ENCODE peak calls at places on chromosomes 1 and 21, in nine cellular contexts. L is activated T-cell treated with anti-CD3 and anti-CD28 coated beads for 1 hour; F is foreskin fibroblast; Z is body of pancreas; B is NCI-H1092; T is fibroblast of villous mesenchyme; U is NCI-H1436; J is astrocyte of the hippocampus; V is activated CD4-positive, alpha-beta T cell treated with anti-CD3 and anti-CD28 coated beads for 4 hours. P is an unnamed sample.

GRCh38 chr1:220274122-220274855 is 2.0 kb upstream of the RAB3GAP2 start:
- DNase-seq in L (no peak), F (peak), V (no peak), J (peak), T (peak), Z (no peak), U (no peak), B (no peak), P (no peak)

GRCh38 chr1:21099034-21099868 is 77.4 kb downstream of the EIF4G3 start:
- DNase-seq in B (no peak), Z (no peak), U (no peak), T (peak), V (no peak), J (no peak), F (peak), L (no peak), P (no peak)

GRCh38 chr1:227898502-227899140 is 49.1 kb downstream of the WNT9A start:
- DNase-seq in V (no peak), U (no peak), J (no peak), Z (peak), T (no peak), F (no peak), L (no peak), B (no peak), P (no peak)

GRCh38 chr1:90434460-90434859 is 282.6 kb downstream of the BARHL2 start:
- DNase-seq in T (no peak), J (no peak), U (peak), L (no peak), B (no peak), Z (no peak), F (no peak), V (no peak), P (peak)

GRCh38 chr1:11670747-11671146 is 6.7 kb downstream of the FBXO6 start:
- DNase-seq in U (no peak), J (no peak), Z (no peak), T (no peak), L (no peak), B (no peak), V (no peak), F (no peak), P (no peak)

GRCh38 chr1:27307851-27308598 is 13.9 kb upstream of the TMEM222 start:
- DNase-seq in J (no peak), L (no peak), V (no peak), F (no peak), B (peak), Z (no peak), T (no peak), U (peak), P (no peak)

GRCh38 chr1:160711528-160712311 is at the start of gene CD48:
- DNase-seq in U (no peak), J (no peak), T (no peak), L (peak), V (peak), Z (peak), F (no peak), B (no peak), P (peak)

GRCh38 chr21:41786521-41786987 is 19.7 kb upstream of the RIPK4 start:
- DNase-seq in T (peak), L (no peak), J (peak), V (no peak), U (no peak), Z (peak), F (peak), B (no peak), P (no peak)

GRCh38 chr1:11652203-11652780 is 1.9 kb downstream of the FBXO2 start:
- DNase-seq in V (no peak), U (no peak), J (no peak), Z (no peak), F (no peak), T (no peak), B (no peak), L (no peak), P (no peak)

GRCh38 chr21:27532081-27532480 is 565.2 kb upstream of the ADAMTS5 start:
- DNase-seq in J (no peak), V (no peak), T (peak), F (peak), B (no peak), Z (peak), U (no peak), L (no peak), P (no peak)